ENCODE peak calls at places on chromosomes 12 and 14, in eight cellular contexts. S is central memory CD4-positive, alpha-beta T cell; L is hypothalamus; D is posterior cingulate gyrus; Y is type B pancreatic cell; R is BJ; V is stomach; N is NCI-H460. P is an unnamed sample.

GRCh38 chr12:65419284-65420072 is 141.0 kb downstream of the MSRB3 start:
- DNase-seq in S (no peak), L (no peak), D (no peak), Y (no peak), R (no peak), V (no peak), N (no peak), P (no peak)

GRCh38 chr12:65911321-65911720 is 87.0 kb downstream of the HMGA2 start:
- DNase-seq in S (no peak), L (no peak), D (no peak), Y (no peak), R (no peak), V (no peak), N (no peak), P (no peak)

GRCh38 chr12:28872654-28873268 is 276.3 kb upstream of the FAR2 start:
- DNase-seq in S (no peak), L (no peak), D (peak), Y (no peak), R (no peak), V (peak), N (peak), P (peak)

GRCh38 chr12:132477009-132477702 is 12.8 kb upstream of the FBRSL1 start:
- DNase-seq in S (no peak), L (no peak), D (no peak), Y (no peak), R (no peak), V (no peak), N (no peak), P (no peak)

GRCh38 chr14:24042733-24043132 is 9.1 kb upstream of the CARMIL3 start:
- DNase-seq in S (no peak), L (no peak), D (no peak), Y (no peak), R (no peak), V (no peak), N (no peak), P (no peak)

GRCh38 chr12:32302218-32302826 is 97.0 kb upstream of the FGD4 start:
- DNase-seq in S (no peak), L (no peak), D (no peak), Y (no peak), R (no peak), V (no peak), N (peak), P (no peak)

GRCh38 chr14:55160989-55161388 is 30.4 kb downstream of the DLGAP5 start:
- DNase-seq in S (peak), L (no peak), D (no peak), Y (no peak), R (no peak), V (no peak), N (peak), P (no peak)

GRCh38 chr12:99695050-99695449 is 47.5 kb downstream of the GARIN6 start:
- DNase-seq in S (no peak), L (no peak), D (no peak), Y (no peak), R (no peak), V (no peak), N (no peak), P (no peak)

GRCh38 chr12:114512351-114512750 is 106.4 kb upstream of the TBX5 start:
- DNase-seq in S (no peak), L (no peak), D (no peak), Y (no peak), R (no peak), V (no peak), N (no peak), P (no peak)

GRCh38 chr12:104218935-104219334 is 3.4 kb downstream of the TXNRD1 start:
- DNase-seq in S (no peak), L (no peak), D (no peak), Y (no peak), R (no peak), V (no peak), N (peak), P (no peak)

GRCh38 chr14:103072595-103073366 is 11.2 kb upstream of the LBHD2 start:
- DNase-seq in S (no peak), L (no peak), D (no peak), Y (no peak), R (no peak), V (no peak), N (no peak), P (peak)

GRCh38 chr14:106459971-106460730 is 933.8 kb downstream of the TMEM121 start:
- DNase-seq in S (peak), L (no peak), D (no peak), Y (no peak), R (no peak), V (no peak), N (no peak), P (no peak)

GRCh38 chr14:26389646-26390508 is 208.0 kb downstream of the NOVA1 start:
- DNase-seq in S (no peak), L (no peak), D (no peak), Y (no peak), R (no peak), V (no peak), N (no peak), P (no peak)

GRCh38 chr12:109626378-109627115 is 53.0 kb downstream of the MVK start:
- DNase-seq in S (no peak), L (peak), D (peak), Y (no peak), R (no peak), V (no peak), N (no peak), P (peak)

GRCh38 chr12:57511588-57512325 is 8.6 kb downstream of the DDIT3 start:
- DNase-seq in S (no peak), L (no peak), D (no peak), Y (no peak), R (no peak), V (no peak), N (no peak), P (no peak)

GRCh38 chr14:93027810-93028723 is 87.7 kb downstream of the ITPK1 start:
- DNase-seq in S (no peak), L (no peak), D (no peak), Y (no peak), R (no peak), V (no peak), N (no peak), P (no peak)

GRCh38 chr12:5102261-5102789 is 58.6 kb downstream of the KCNA5 start:
- DNase-seq in S (no peak), L (no peak), D (no peak), Y (no peak), R (peak), V (no peak), N (no peak), P (no peak)

GRCh38 chr12:67057072-67057471 is 212.1 kb upstream of the CAND1 start:
- DNase-seq in S (no peak), L (no peak), D (no peak), Y (no peak), R (no peak), V (no peak), N (no peak), P (no peak)

GRCh38 chr12:103247531-103247930 is 248.2 kb downstream of the C12orf42 start:
- DNase-seq in S (no peak), L (no peak), D (no peak), Y (no peak), R (no peak), V (no peak), N (no peak), P (no peak)